ENCODE peak calls at places on chromosomes 5 and 9, in five cellular contexts. One of them, this sample, is unnamed.

GRCh38 chr9:95003694-95004451 is 277.4 kb downstream of the AOPEP start:
- DNase-seq in psoas muscle: peak; percentile 63
- DNase-seq in left ventricle myocardium inferior: peak; percentile 66
- DNase-seq in left lung: peak; percentile 83
- DNase-seq in tibial artery: peak; percentile 85
- DNase-seq in this sample: no peak

GRCh38 chr5:78504726-78505431 is 143.7 kb downstream of the LHFPL2 start:
- DNase-seq in left lung: no peak
- DNase-seq in psoas muscle: peak; percentile 86
- DNase-seq in left ventricle myocardium inferior: peak; percentile 85
- DNase-seq in tibial artery: peak; percentile 96
- DNase-seq in this sample: no peak

GRCh38 chr9:14903040-14903439 is 7.2 kb downstream of the FREM1 start:
- DNase-seq in tibial artery: no peak
- DNase-seq in psoas muscle: no peak
- DNase-seq in left ventricle myocardium inferior: no peak
- DNase-seq in left lung: no peak
- DNase-seq in this sample: no peak

GRCh38 chr9:69324549-69325401 is at the start of gene ENTREP1:
- DNase-seq in tibial artery: peak; percentile 77
- DNase-seq in left ventricle myocardium inferior: peak; percentile 77
- DNase-seq in left lung: peak; percentile 92
- DNase-seq in psoas muscle: peak; percentile 67
- DNase-seq in this sample: no peak

GRCh38 chr9:136848393-136849037 is 694 bp upstream of the PHPT1 start:
- DNase-seq in left lung: no peak
- DNase-seq in left ventricle myocardium inferior: peak; percentile 51
- DNase-seq in psoas muscle: no peak
- DNase-seq in tibial artery: peak; percentile 83
- DNase-seq in this sample: no peak

GRCh38 chr5:168288349-168289245 is 2.8 kb upstream of the WWC1 start:
- DNase-seq in left ventricle myocardium inferior: no peak
- DNase-seq in left lung: no peak
- DNase-seq in tibial artery: no peak
- DNase-seq in psoas muscle: no peak
- DNase-seq in this sample: no peak

GRCh38 chr9:134647359-134648115 is 5.9 kb downstream of the COL5A1 start:
- DNase-seq in left lung: peak; percentile 65
- DNase-seq in left ventricle myocardium inferior: no peak
- DNase-seq in tibial artery: no peak
- DNase-seq in psoas muscle: no peak
- DNase-seq in this sample: no peak

GRCh38 chr9:134455537-134455936 is 129.3 kb downstream of the RXRA start:
- DNase-seq in left lung: no peak
- DNase-seq in psoas muscle: no peak
- DNase-seq in tibial artery: no peak
- DNase-seq in left ventricle myocardium inferior: no peak
- DNase-seq in this sample: no peak

GRCh38 chr5:39892708-39893107 is 467.9 kb upstream of the DAB2 start:
- DNase-seq in psoas muscle: no peak
- DNase-seq in tibial artery: no peak
- DNase-seq in left ventricle myocardium inferior: no peak
- DNase-seq in left lung: no peak
- DNase-seq in this sample: no peak

GRCh38 chr5:1008451-1009358 is at the start of gene NKD2:
- DNase-seq in tibial artery: peak; percentile 60
- DNase-seq in left lung: peak; percentile 78
- DNase-seq in psoas muscle: peak; percentile 37
- DNase-seq in left ventricle myocardium inferior: peak; percentile 25
- DNase-seq in this sample: peak; percentile 25

GRCh38 chr9:112881366-112881765 is 9.3 kb downstream of the SLC46A2 start:
- DNase-seq in tibial artery: no peak
- DNase-seq in left lung: no peak
- DNase-seq in left ventricle myocardium inferior: no peak
- DNase-seq in psoas muscle: no peak
- DNase-seq in this sample: no peak

GRCh38 chr5:85453026-85453349 is 1068.3 kb upstream of the EDIL3 start:
- DNase-seq in tibial artery: no peak
- DNase-seq in left lung: no peak
- DNase-seq in left ventricle myocardium inferior: no peak
- DNase-seq in psoas muscle: no peak
- DNase-seq in this sample: no peak

GRCh38 chr5:40743771-40744170 is 12.0 kb downstream of the TTC33 start:
- DNase-seq in left lung: no peak
- DNase-seq in left ventricle myocardium inferior: no peak
- DNase-seq in psoas muscle: no peak
- DNase-seq in tibial artery: no peak
- DNase-seq in this sample: no peak

DNA sequence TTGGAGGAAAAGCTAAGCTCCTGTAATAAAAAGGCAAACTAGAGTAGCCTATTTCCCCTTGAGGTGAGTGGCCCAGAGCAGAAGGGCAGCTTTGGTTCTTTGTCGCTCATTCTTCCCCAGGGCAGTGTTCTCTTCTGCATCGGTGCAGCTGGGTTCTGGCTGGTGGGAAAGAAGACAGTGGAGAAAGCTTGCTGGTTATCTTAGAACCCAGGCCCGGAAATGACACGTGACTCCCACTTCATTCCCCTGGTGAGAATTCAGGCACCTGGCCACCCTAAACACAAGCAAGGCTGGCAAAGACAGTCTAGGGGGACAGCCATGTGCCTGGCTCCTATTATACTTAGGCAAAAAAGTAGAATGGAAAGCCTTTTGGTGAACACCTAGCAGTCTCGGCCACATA is 32.5 kb upstream of the GSN start:
- DNase-seq in left lung: no peak
- DNase-seq in psoas muscle: no peak
- DNase-seq in left ventricle myocardium inferior: no peak
- DNase-seq in tibial artery: no peak
- DNase-seq in this sample: no peak
- H3K9me3 ChIP-seq in left lung: no peaks in the 10 kb centered on the region
- H3K9me3 ChIP-seq in psoas muscle: no peaks in the 10 kb centered on the region
- H3K9me3 ChIP-seq in left ventricle myocardium inferior: no peaks in the 10 kb centered on the region
- H3K9me3 ChIP-seq in tibial artery: no peaks in the 10 kb centered on the region
- H3K9me3 ChIP-seq in this sample: no peaks in the 10 kb centered on the region

GRCh38 chr5:179114756-179115155 is 54.6 kb downstream of the ZNF354C start:
- DNase-seq in left lung: no peak
- DNase-seq in tibial artery: peak; percentile 17
- DNase-seq in left ventricle myocardium inferior: no peak
- DNase-seq in psoas muscle: no peak
- DNase-seq in this sample: no peak

GRCh38 chr5:179112469-179113142 is 52.4 kb downstream of the ZNF354C start:
- DNase-seq in psoas muscle: no peak
- DNase-seq in left ventricle myocardium inferior: no peak
- DNase-seq in tibial artery: peak; percentile 23
- DNase-seq in left lung: peak; percentile 44
- DNase-seq in this sample: no peak

GRCh38 chr5:179115307-179115706 is 55.1 kb downstream of the ZNF354C start:
- DNase-seq in psoas muscle: no peak
- DNase-seq in tibial artery: no peak
- DNase-seq in left ventricle myocardium inferior: no peak
- DNase-seq in left lung: no peak
- DNase-seq in this sample: no peak

GRCh38 chr5:179113143-179113530 is 53.0 kb downstream of the ZNF354C start:
- DNase-seq in tibial artery: peak; percentile 13
- DNase-seq in psoas muscle: no peak
- DNase-seq in left ventricle myocardium inferior: no peak
- DNase-seq in left lung: no peak
- DNase-seq in this sample: no peak

GRCh38 chr5:179113945-179114641 is 53.9 kb downstream of the ZNF354C start:
- DNase-seq in left ventricle myocardium inferior: no peak
- DNase-seq in left lung: no peak
- DNase-seq in tibial artery: peak; percentile 21
- DNase-seq in psoas muscle: no peak
- DNase-seq in this sample: no peak
- H3K9me3 ChIP-seq in left ventricle myocardium inferior: peaks cover 87% of the 10 kb centered on the region
- H3K9me3 ChIP-seq in left lung: no peaks in the 10 kb centered on the region
- H3K9me3 ChIP-seq in tibial artery: peaks cover 63% of the 10 kb centered on the region
- H3K9me3 ChIP-seq in psoas muscle: peaks cover 35% of the 10 kb centered on the region
- H3K9me3 ChIP-seq in this sample: peaks cover 3% of the 10 kb centered on the region

GRCh38 chr5:141241496-141241895 is 3.7 kb upstream of the PCDHB15 start:
- DNase-seq in tibial artery: no peak
- DNase-seq in left ventricle myocardium inferior: no peak
- DNase-seq in left lung: peak; percentile 72
- DNase-seq in psoas muscle: no peak
- DNase-seq in this sample: no peak

GRCh38 chr5:141234109-141234508 is 11.0 kb downstream of the PCDHB14 start:
- DNase-seq in tibial artery: no peak
- DNase-seq in psoas muscle: no peak
- DNase-seq in left lung: no peak
- DNase-seq in left ventricle myocardium inferior: no peak
- DNase-seq in this sample: no peak

DNA sequence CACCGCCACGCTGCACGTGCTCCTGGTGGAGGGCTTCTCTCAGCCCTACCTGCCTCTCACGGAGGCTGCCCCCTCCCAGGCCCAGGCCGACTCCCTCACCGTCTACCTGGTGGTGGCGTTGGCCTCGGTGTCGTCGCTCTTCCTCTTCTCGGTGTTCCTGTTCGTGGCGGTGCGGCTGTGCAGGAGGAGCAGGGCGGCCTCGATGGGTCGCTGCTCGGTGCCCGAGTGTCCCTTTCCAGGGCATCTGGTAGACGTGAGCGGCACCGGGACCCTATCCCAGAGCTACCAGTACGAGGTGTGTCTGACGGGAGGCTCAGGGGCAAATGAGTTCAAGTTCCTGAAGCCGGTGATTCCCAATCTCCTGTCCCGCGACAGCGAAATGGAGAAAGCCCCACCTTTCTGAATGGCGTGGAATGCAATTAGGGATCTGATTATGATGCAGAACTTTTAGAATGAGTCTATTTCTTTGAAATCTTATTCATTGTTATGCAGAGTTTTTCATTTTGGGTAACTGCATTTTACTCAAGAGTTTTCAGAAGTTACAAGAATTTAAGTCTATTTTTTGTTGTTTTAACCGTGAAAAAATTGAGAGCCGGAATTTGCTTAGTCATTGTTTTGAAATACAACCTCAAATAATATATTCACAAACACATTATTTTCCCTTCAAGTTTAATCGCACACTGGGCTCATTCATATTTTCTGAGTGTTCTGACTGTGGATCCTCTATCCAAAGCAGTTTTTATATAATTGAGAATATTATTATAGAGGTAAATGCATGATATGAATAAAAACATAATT is 8.5 kb upstream of the PCDHB15 start:
- DNase-seq in tibial artery: no peak
- DNase-seq in psoas muscle: no peak
- DNase-seq in left ventricle myocardium inferior: no peak
- DNase-seq in left lung: no peak
- DNase-seq in this sample: no peak
- H3K9me3 ChIP-seq in tibial artery: peaks cover 94% of the 10 kb centered on the region
- H3K9me3 ChIP-seq in psoas muscle: peaks cover 35% of the 10 kb centered on the region
- H3K9me3 ChIP-seq in left ventricle myocardium inferior: peaks cover 99% of the 10 kb centered on the region
- H3K9me3 ChIP-seq in left lung: no peaks in the 10 kb centered on the region
- H3K9me3 ChIP-seq in this sample: peaks cover 19% of the 10 kb centered on the region

GRCh38 chr5:178796165-178796945 is 63.4 kb upstream of the ZNF354B start:
- DNase-seq in left lung: no peak
- DNase-seq in tibial artery: no peak
- DNase-seq in left ventricle myocardium inferior: no peak
- DNase-seq in psoas muscle: no peak
- DNase-seq in this sample: no peak
- H3K9me3 ChIP-seq in left lung: no peaks in the 10 kb centered on the region
- H3K9me3 ChIP-seq in tibial artery: no peaks in the 10 kb centered on the region
- H3K9me3 ChIP-seq in left ventricle myocardium inferior: no peaks in the 10 kb centered on the region
- H3K9me3 ChIP-seq in psoas muscle: no peaks in the 10 kb centered on the region
- H3K9me3 ChIP-seq in this sample: no peaks in the 10 kb centered on the region

DNA sequence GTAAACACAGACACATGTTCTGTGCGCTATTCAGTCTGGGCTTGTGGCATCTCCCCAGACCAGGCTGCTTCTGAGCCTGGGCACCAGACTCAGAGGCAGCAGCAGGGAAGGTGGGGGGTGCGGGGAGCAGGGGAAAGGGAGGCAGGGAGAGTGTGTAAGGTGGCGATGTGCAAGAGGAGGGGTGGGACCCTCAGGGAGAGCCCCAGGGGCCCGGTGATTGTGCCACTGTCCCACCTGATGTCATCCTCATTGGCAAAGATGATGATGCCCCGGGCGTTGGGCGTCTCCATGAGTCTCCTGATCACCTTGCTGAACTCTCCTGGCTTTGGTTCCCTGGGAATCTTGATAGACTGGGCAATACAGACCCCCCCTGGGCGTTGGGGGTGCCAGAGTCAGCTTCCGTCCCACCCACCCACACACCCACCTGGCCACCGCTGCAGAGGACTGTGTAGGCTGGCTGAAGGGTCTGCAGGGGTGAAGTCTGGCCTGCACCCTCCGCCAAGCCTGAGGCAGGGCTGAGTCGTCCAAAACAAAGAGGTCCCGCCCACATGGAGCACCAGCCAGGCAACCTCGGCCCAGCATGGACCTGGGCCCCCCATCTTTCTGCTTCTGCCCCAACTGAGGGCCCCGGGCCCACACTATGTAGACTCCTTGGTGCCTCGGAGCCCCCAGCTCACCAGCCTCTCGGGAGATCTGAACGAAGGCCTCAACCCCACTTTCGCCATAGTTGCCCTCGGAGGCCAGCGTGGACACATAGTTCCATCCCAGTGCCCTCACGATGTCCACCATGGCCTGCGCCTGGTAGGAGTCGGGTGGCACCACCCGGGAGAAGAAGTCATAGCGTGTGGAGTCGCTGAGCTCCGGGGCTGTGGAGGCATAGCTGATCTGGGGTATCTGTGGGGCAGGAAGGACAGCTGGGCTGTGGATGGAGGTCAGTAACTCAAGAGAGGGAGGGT is 3.7 kb downstream of the GRM6 start:
- DNase-seq in psoas muscle: no peak
- DNase-seq in left lung: peak; percentile 54
- DNase-seq in left ventricle myocardium inferior: no peak
- DNase-seq in tibial artery: no peak
- DNase-seq in this sample: no peak
- H3K9me3 ChIP-seq in psoas muscle: no peaks in the 10 kb centered on the region
- H3K9me3 ChIP-seq in left lung: peaks cover 4% of the 10 kb centered on the region
- H3K9me3 ChIP-seq in left ventricle myocardium inferior: peaks cover 40% of the 10 kb centered on the region
- H3K9me3 ChIP-seq in tibial artery: peaks cover 56% of the 10 kb centered on the region
- H3K9me3 ChIP-seq in this sample: no peaks in the 10 kb centered on the region

DNA sequence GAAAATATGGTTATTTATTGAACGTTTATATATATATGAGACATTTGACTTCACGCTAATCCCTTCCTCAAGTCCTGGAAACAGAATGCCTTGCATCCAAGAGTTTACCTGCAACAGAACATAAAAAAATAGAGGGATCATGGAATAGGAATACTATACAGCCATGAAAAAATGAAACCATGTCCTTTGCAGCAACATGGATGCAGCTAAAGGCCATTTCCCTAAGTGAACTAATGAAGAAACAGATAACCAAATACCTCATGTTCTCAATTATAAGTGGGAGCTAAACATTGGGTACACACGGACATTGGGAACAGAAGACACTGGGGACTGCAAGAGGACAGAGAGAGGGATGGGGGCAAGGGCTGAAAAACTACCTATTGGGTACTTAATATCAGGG is 13.0 kb downstream of the BAAT start:
- DNase-seq in psoas muscle: no peak
- DNase-seq in left ventricle myocardium inferior: no peak
- DNase-seq in tibial artery: no peak
- DNase-seq in left lung: no peak
- DNase-seq in this sample: no peak
- H3K9me3 ChIP-seq in psoas muscle: no peaks in the 10 kb centered on the region
- H3K9me3 ChIP-seq in left ventricle myocardium inferior: peaks cover 4% of the 10 kb centered on the region
- H3K9me3 ChIP-seq in tibial artery: no peaks in the 10 kb centered on the region
- H3K9me3 ChIP-seq in left lung: no peaks in the 10 kb centered on the region
- H3K9me3 ChIP-seq in this sample: no peaks in the 10 kb centered on the region

GRCh38 chr5:4386152-4386551 is 754.0 kb upstream of the ADAMTS16 start:
- DNase-seq in psoas muscle: no peak
- DNase-seq in left lung: no peak
- DNase-seq in tibial artery: no peak
- DNase-seq in left ventricle myocardium inferior: no peak
- DNase-seq in this sample: no peak

GRCh38 chr5:4387295-4387694 is 752.8 kb upstream of the ADAMTS16 start:
- DNase-seq in left ventricle myocardium inferior: no peak
- DNase-seq in tibial artery: no peak
- DNase-seq in psoas muscle: no peak
- DNase-seq in left lung: no peak
- DNase-seq in this sample: no peak

GRCh38 chr5:4384649-4385048 is 755.5 kb upstream of the ADAMTS16 start:
- DNase-seq in left lung: no peak
- DNase-seq in tibial artery: no peak
- DNase-seq in psoas muscle: no peak
- DNase-seq in left ventricle myocardium inferior: no peak
- DNase-seq in this sample: no peak
- H3K9me3 ChIP-seq in left lung: no peaks in the 10 kb centered on the region
- H3K9me3 ChIP-seq in tibial artery: no peaks in the 10 kb centered on the region
- H3K9me3 ChIP-seq in psoas muscle: no peaks in the 10 kb centered on the region
- H3K9me3 ChIP-seq in left ventricle myocardium inferior: peaks cover 13% of the 10 kb centered on the region
- H3K9me3 ChIP-seq in this sample: no peaks in the 10 kb centered on the region